ENCODE peak calls at places on chromosomes 5 and 9, in ten cellular contexts. Q, Z, B, V, F, I, E, L, C and S are unnamed samples.

GRCh38 chr9:6598249-6598725 is 47.2 kb downstream of the GLDC start:
- DNase-seq in Q (no peak), Z (no peak), B (no peak), V (no peak), F (no peak), I (no peak), E (no peak), L (no peak), C (no peak), S (no peak)

GRCh38 chr9:33750307-33750838 is 45.0 kb upstream of the PRSS3 start:
- DNase-seq in Q (peak; percentile 41), Z (no peak), B (no peak), V (peak; percentile 70), F (no peak), I (no peak), E (no peak), L (no peak), C (no peak), S (no peak)

GRCh38 chr9:75181748-75182147 is 93.4 kb downstream of the OSTF1 start:
- DNase-seq in Q (no peak), Z (peak; percentile 29), B (no peak), V (no peak), F (peak; percentile 54), I (peak; percentile 48), E (no peak), L (no peak), C (no peak), S (no peak)

GRCh38 chr9:123695391-123695790 is 234.5 kb downstream of the DENND1A start:
- DNase-seq in Q (no peak), Z (no peak), B (no peak), V (no peak), F (no peak), I (no peak), E (no peak), L (no peak), C (no peak), S (no peak)

GRCh38 chr9:6686396-6686795 is 40.9 kb upstream of the GLDC start:
- DNase-seq in Q (no peak), Z (no peak), B (peak; percentile 44), V (no peak), F (peak; percentile 21), I (no peak), E (no peak), L (no peak), C (no peak), S (no peak)

GRCh38 chr5:171808951-171809350 is 23.3 kb downstream of the SMIM23 start:
- DNase-seq in Q (no peak), Z (no peak), B (no peak), V (no peak), F (no peak), I (no peak), E (no peak), L (no peak), C (no peak), S (no peak)

GRCh38 chr5:118115791-118116190 is 872.6 kb downstream of the DTWD2 start:
- DNase-seq in Q (no peak), Z (no peak), B (no peak), V (no peak), F (no peak), I (no peak), E (no peak), L (no peak), C (no peak), S (no peak)

GRCh38 chr5:103889500-103890209 is 327.1 kb upstream of the NUDT12 start:
- DNase-seq in Q (no peak), Z (no peak), B (no peak), V (no peak), F (no peak), I (no peak), E (no peak), L (no peak), C (no peak), S (no peak)

GRCh38 chr9:2053883-2054845 is 39.0 kb downstream of the SMARCA2 start:
- DNase-seq in Q (peak; percentile 33), Z (no peak), B (no peak), V (peak; percentile 52), F (peak; percentile 37), I (no peak), E (peak; percentile 80), L (peak; percentile 26), C (no peak), S (no peak)

GRCh38 chr5:146565764-146566163 is 49.8 kb upstream of the GPR151 start:
- DNase-seq in Q (peak; percentile 26), Z (peak; percentile 75), B (peak; percentile 65), V (peak; percentile 29), F (peak; percentile 42), I (peak; percentile 63), E (no peak), L (no peak), C (no peak), S (no peak)
- TF ChIP-seq CTCF in Q (no peak), Z (peak; percentile 79), B (peak; percentile 79), V (peak; percentile 29), F (peak; percentile 51), I (peak; percentile 80), E (peak; percentile 27), L (no peak), C (peak; percentile 34), S (no peak)

GRCh38 chr5:181187500-181188213 is 17.3 kb downstream of the TRIM7 start:
- DNase-seq in Q (peak; percentile 73), Z (peak; percentile 93), B (peak; percentile 81), V (peak; percentile 74), F (peak; percentile 81), I (peak; percentile 86), E (peak; percentile 91), L (peak; percentile 88), C (peak; percentile 56), S (no peak)
- TF ChIP-seq POLR2AphosphoS5 in Q (peak; percentile 52), Z (no peak), B (no peak), V (no peak), F (no peak), I (no peak), E (peak; percentile 36), L (peak; percentile 57), C (peak; percentile 7), S (peak; percentile 39)

GRCh38 chr5:61641748-61642565 is 309.9 kb downstream of the ZSWIM6 start:
- DNase-seq in Q (no peak), Z (no peak), B (no peak), V (no peak), F (no peak), I (no peak), E (no peak), L (no peak), C (no peak), S (no peak)
- TF ChIP-seq CTCF in Q (no peak), Z (peak; percentile 19), B (no peak), V (no peak), F (no peak), I (peak; percentile 7), E (peak; percentile 19), L (peak; percentile 14), C (no peak), S (no peak)

GRCh38 chr5:1563051-1563461 is 39.3 kb upstream of the LPCAT1 start:
- DNase-seq in Q (peak; percentile 11), Z (no peak), B (no peak), V (no peak), F (no peak), I (no peak), E (no peak), L (no peak), C (no peak), S (no peak)

GRCh38 chr5:1564824-1565736 is 41.3 kb upstream of the LPCAT1 start:
- DNase-seq in Q (peak; percentile 13), Z (no peak), B (peak; percentile 59), V (no peak), F (no peak), I (no peak), E (no peak), L (no peak), C (no peak), S (no peak)

GRCh38 chr5:1562599-1562998 is 38.8 kb upstream of the LPCAT1 start:
- DNase-seq in Q (peak; percentile 18), Z (no peak), B (no peak), V (no peak), F (no peak), I (no peak), E (no peak), L (no peak), C (no peak), S (no peak)

GRCh38 chr5:1563617-1564181 is 39.9 kb upstream of the LPCAT1 start:
- DNase-seq in Q (peak; percentile 11), Z (no peak), B (no peak), V (no peak), F (no peak), I (no peak), E (no peak), L (no peak), C (no peak), S (no peak)

DNA sequence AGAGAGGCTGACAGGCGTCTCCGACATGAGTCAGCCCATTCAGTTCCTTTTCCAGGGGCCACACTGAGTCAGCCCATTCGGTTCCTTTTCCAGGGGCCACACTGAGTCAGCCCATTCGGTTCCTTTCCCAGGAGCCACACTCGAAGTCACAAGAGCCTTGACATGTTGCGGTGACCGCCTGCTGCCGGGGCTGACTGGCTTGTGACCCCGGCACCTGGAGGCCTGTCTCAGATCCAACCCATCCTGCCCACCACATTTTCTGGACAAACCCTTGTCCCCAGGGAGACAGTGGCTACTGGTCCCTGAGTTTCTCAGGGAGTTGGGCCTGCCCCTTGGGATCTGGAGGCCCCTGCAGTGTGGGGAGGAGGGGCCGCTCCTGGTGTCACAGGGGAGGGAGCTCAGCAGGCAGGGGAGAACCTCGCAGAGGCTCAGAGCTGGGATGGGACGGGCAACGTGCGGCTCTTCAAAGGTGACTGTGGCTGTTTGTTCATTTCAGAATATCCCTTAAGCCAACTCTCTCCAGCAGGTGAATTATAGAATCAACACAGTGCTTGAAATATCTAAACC is 40.5 kb upstream of the LPCAT1 start:
- DNase-seq in Q (peak; percentile 27), Z (peak; percentile 33), B (peak; percentile 84), V (peak; percentile 41), F (peak; percentile 70), I (peak; percentile 50), E (no peak), L (no peak), C (peak; percentile 86), S (no peak)
- TF ChIP-seq POLR2AphosphoS5 in Q (no peak), Z (no peak), B (peak; percentile 32), V (no peak), F (no peak), I (no peak), E (no peak), L (no peak), C (no peak), S (no peak)

DNA sequence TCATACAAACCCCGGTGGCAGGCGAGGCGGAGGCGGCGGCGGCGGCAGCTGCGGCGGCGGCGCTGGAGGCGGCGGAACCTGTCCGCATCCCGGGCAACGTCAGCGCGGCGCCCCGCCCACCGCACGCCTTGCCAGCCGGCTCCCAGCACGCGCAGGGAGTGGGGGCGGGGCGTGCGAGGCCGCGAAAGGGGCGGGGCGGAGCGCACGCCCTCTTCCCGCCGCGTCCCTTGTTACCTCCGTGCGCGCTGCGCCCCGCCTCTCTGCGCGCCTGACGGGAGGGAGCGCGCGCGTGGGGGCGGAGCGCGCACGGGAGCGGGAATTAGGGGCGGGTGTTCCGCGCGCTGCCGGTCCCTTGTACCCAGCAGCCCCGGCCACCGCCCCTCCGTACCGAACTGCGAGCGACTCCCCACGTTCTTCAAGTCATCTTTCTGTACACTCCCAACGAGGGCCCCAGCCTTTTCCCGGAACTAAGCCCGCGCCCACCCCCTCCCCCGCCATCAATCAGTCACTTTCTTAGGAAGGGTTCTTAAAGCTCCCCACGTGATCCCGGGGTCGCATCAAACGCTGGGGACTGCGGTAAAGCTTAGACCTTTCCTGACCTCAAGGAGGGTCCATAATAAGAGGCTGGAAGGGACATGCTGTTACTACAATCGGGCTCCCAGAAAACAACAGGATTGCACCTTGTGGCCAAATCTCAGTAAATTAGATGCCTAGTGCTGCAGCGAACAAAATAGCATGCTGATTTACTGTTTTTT is at the start of gene AGTPBP1:
- DNase-seq in Q (peak; percentile 98), Z (peak; percentile 91), B (peak; percentile 78), V (peak; percentile 97), F (peak; percentile 90), I (peak; percentile 77), E (peak; percentile 97), L (peak; percentile 93), C (peak; percentile 97), S (no peak)
- TF ChIP-seq CTCF in Q (no peak), Z (no peak), B (no peak), V (peak; percentile 24), F (no peak), I (peak; percentile 23), E (no peak), L (peak; percentile 18), C (no peak), S (no peak)